ENCODE peak calls at places on chromosomes 5 and 9, in ten cellular contexts. One of them, this sample, is unnamed.

GRCh38 chr9:135130266-135130976 is 43.0 kb downstream of the OLFM1 start:
- DNase-seq in CD4-positive, alpha-beta T cell: no peak
- DNase-seq in A549: peak
- DNase-seq in bronchial epithelial cell: peak
- DNase-seq in neural progenitor cell: no peak
- DNase-seq in HL-60: no peak
- DNase-seq in sigmoid colon: no peak
- DNase-seq in Panc1: no peak
- DNase-seq in upper lobe of right lung: no peak
- DNase-seq in cardiac fibroblast: no peak
- DNase-seq in this sample: no peak

GRCh38 chr5:759781-760362 is 24.7 kb downstream of the ZDHHC11B start:
- DNase-seq in bronchial epithelial cell: no peak
- DNase-seq in cardiac fibroblast: no peak
- DNase-seq in HL-60: no peak
- DNase-seq in sigmoid colon: peak
- DNase-seq in neural progenitor cell: no peak
- DNase-seq in A549: no peak
- DNase-seq in Panc1: no peak
- DNase-seq in CD4-positive, alpha-beta T cell: no peak
- DNase-seq in upper lobe of right lung: peak
- DNase-seq in this sample: no peak

GRCh38 chr5:133421806-133422205 is 190.5 kb downstream of the FSTL4 start:
- DNase-seq in cardiac fibroblast: no peak
- DNase-seq in CD4-positive, alpha-beta T cell: no peak
- DNase-seq in A549: no peak
- DNase-seq in upper lobe of right lung: no peak
- DNase-seq in neural progenitor cell: no peak
- DNase-seq in Panc1: no peak
- DNase-seq in bronchial epithelial cell: no peak
- DNase-seq in sigmoid colon: no peak
- DNase-seq in HL-60: no peak
- DNase-seq in this sample: no peak

GRCh38 chr9:130421154-130421801 is 23.5 kb upstream of the ASS1 start:
- DNase-seq in sigmoid colon: no peak
- DNase-seq in upper lobe of right lung: no peak
- DNase-seq in HL-60: no peak
- DNase-seq in A549: no peak
- DNase-seq in cardiac fibroblast: no peak
- DNase-seq in Panc1: no peak
- DNase-seq in bronchial epithelial cell: no peak
- DNase-seq in neural progenitor cell: no peak
- DNase-seq in CD4-positive, alpha-beta T cell: no peak
- DNase-seq in this sample: no peak

GRCh38 chr9:108057421-108058136 is 568.0 kb upstream of the KLF4 start:
- DNase-seq in A549: peak
- DNase-seq in Panc1: no peak
- DNase-seq in neural progenitor cell: no peak
- DNase-seq in upper lobe of right lung: no peak
- DNase-seq in bronchial epithelial cell: peak
- DNase-seq in sigmoid colon: peak
- DNase-seq in HL-60: no peak
- DNase-seq in CD4-positive, alpha-beta T cell: no peak
- DNase-seq in cardiac fibroblast: peak
- DNase-seq in this sample: peak

GRCh38 chr5:1505506-1506241 is 18.1 kb downstream of the LPCAT1 start:
- DNase-seq in A549: no peak
- DNase-seq in cardiac fibroblast: no peak
- DNase-seq in neural progenitor cell: peak
- DNase-seq in CD4-positive, alpha-beta T cell: no peak
- DNase-seq in upper lobe of right lung: no peak
- DNase-seq in HL-60: no peak
- DNase-seq in bronchial epithelial cell: no peak
- DNase-seq in sigmoid colon: no peak
- DNase-seq in Panc1: no peak
- DNase-seq in this sample: no peak

GRCh38 chr5:97192580-97193421 is 9.8 kb upstream of the RIOK2 start:
- DNase-seq in Panc1: no peak
- DNase-seq in sigmoid colon: no peak
- DNase-seq in upper lobe of right lung: no peak
- DNase-seq in A549: no peak
- DNase-seq in CD4-positive, alpha-beta T cell: no peak
- DNase-seq in cardiac fibroblast: no peak
- DNase-seq in bronchial epithelial cell: peak
- DNase-seq in HL-60: no peak
- DNase-seq in neural progenitor cell: no peak
- DNase-seq in this sample: no peak

GRCh38 chr5:150358261-150359095 is 981 bp downstream of the TCOF1 start:
- DNase-seq in Panc1: no peak
- DNase-seq in A549: peak
- DNase-seq in neural progenitor cell: no peak
- DNase-seq in HL-60: no peak
- DNase-seq in upper lobe of right lung: no peak
- DNase-seq in cardiac fibroblast: no peak
- DNase-seq in CD4-positive, alpha-beta T cell: no peak
- DNase-seq in sigmoid colon: no peak
- DNase-seq in bronchial epithelial cell: peak
- DNase-seq in this sample: no peak

GRCh38 chr9:93020785-93021670 is 37.5 kb upstream of the SUSD3 start:
- DNase-seq in CD4-positive, alpha-beta T cell: no peak
- DNase-seq in A549: no peak
- DNase-seq in cardiac fibroblast: no peak
- DNase-seq in upper lobe of right lung: peak
- DNase-seq in neural progenitor cell: no peak
- DNase-seq in Panc1: no peak
- DNase-seq in HL-60: no peak
- DNase-seq in bronchial epithelial cell: no peak
- DNase-seq in sigmoid colon: peak
- DNase-seq in this sample: no peak

GRCh38 chr9:92637331-92637730 is 32.6 kb downstream of the IPPK start:
- DNase-seq in CD4-positive, alpha-beta T cell: no peak
- DNase-seq in A549: no peak
- DNase-seq in neural progenitor cell: no peak
- DNase-seq in sigmoid colon: peak
- DNase-seq in bronchial epithelial cell: no peak
- DNase-seq in Panc1: no peak
- DNase-seq in cardiac fibroblast: no peak
- DNase-seq in HL-60: no peak
- DNase-seq in upper lobe of right lung: no peak
- DNase-seq in this sample: no peak

GRCh38 chr9:93123561-93124283 is 10.3 kb downstream of the NINJ1 start:
- DNase-seq in neural progenitor cell: no peak
- DNase-seq in bronchial epithelial cell: no peak
- DNase-seq in A549: no peak
- DNase-seq in CD4-positive, alpha-beta T cell: no peak
- DNase-seq in upper lobe of right lung: peak
- DNase-seq in HL-60: no peak
- DNase-seq in cardiac fibroblast: no peak
- DNase-seq in sigmoid colon: peak
- DNase-seq in Panc1: no peak
- DNase-seq in this sample: peak

GRCh38 chr5:151107738-151108520 is 27.1 kb upstream of the TNIP1 start:
- DNase-seq in Panc1: no peak
- DNase-seq in upper lobe of right lung: no peak
- DNase-seq in sigmoid colon: peak
- DNase-seq in bronchial epithelial cell: peak
- DNase-seq in CD4-positive, alpha-beta T cell: no peak
- DNase-seq in HL-60: no peak
- DNase-seq in cardiac fibroblast: peak
- DNase-seq in A549: no peak
- DNase-seq in neural progenitor cell: no peak
- DNase-seq in this sample: no peak

GRCh38 chr9:20478780-20479179 is 143.5 kb downstream of the MLLT3 start:
- DNase-seq in upper lobe of right lung: no peak
- DNase-seq in sigmoid colon: no peak
- DNase-seq in neural progenitor cell: peak
- DNase-seq in HL-60: no peak
- DNase-seq in Panc1: no peak
- DNase-seq in A549: no peak
- DNase-seq in CD4-positive, alpha-beta T cell: no peak
- DNase-seq in bronchial epithelial cell: no peak
- DNase-seq in cardiac fibroblast: no peak
- DNase-seq in this sample: no peak

GRCh38 chr9:36341936-36342577 is 58.0 kb downstream of the RNF38 start:
- DNase-seq in HL-60: no peak
- DNase-seq in upper lobe of right lung: no peak
- DNase-seq in bronchial epithelial cell: no peak
- DNase-seq in sigmoid colon: no peak
- DNase-seq in CD4-positive, alpha-beta T cell: no peak
- DNase-seq in A549: no peak
- DNase-seq in cardiac fibroblast: no peak
- DNase-seq in neural progenitor cell: no peak
- DNase-seq in Panc1: no peak
- DNase-seq in this sample: no peak

GRCh38 chr9:36346578-36346977 is 53.5 kb downstream of the RNF38 start:
- DNase-seq in upper lobe of right lung: no peak
- DNase-seq in Panc1: no peak
- DNase-seq in bronchial epithelial cell: no peak
- DNase-seq in HL-60: no peak
- DNase-seq in CD4-positive, alpha-beta T cell: no peak
- DNase-seq in A549: no peak
- DNase-seq in sigmoid colon: no peak
- DNase-seq in cardiac fibroblast: no peak
- DNase-seq in neural progenitor cell: no peak
- DNase-seq in this sample: no peak

GRCh38 chr9:36345103-36345846 is 54.8 kb downstream of the RNF38 start:
- DNase-seq in HL-60: no peak
- DNase-seq in bronchial epithelial cell: no peak
- DNase-seq in upper lobe of right lung: no peak
- DNase-seq in sigmoid colon: no peak
- DNase-seq in A549: no peak
- DNase-seq in cardiac fibroblast: no peak
- DNase-seq in Panc1: no peak
- DNase-seq in neural progenitor cell: peak
- DNase-seq in CD4-positive, alpha-beta T cell: no peak
- DNase-seq in this sample: no peak
- TF ChIP-seq CTCF in HL-60: no peak
- TF ChIP-seq CTCF in bronchial epithelial cell: no peak
- TF ChIP-seq CTCF in upper lobe of right lung: no peak
- TF ChIP-seq CTCF in sigmoid colon: no peak
- TF ChIP-seq CTCF in A549: no peak
- TF ChIP-seq CTCF in cardiac fibroblast: peak
- TF ChIP-seq CTCF in Panc1: peak
- TF ChIP-seq CTCF in neural progenitor cell: peak
- TF ChIP-seq CTCF in CD4-positive, alpha-beta T cell: no peak
- TF ChIP-seq CTCF in this sample: no peak

GRCh38 chr5:23583081-23583480 is 75.7 kb downstream of the PRDM9 start:
- DNase-seq in A549: no peak
- DNase-seq in CD4-positive, alpha-beta T cell: no peak
- DNase-seq in cardiac fibroblast: no peak
- DNase-seq in sigmoid colon: no peak
- DNase-seq in HL-60: no peak
- DNase-seq in upper lobe of right lung: no peak
- DNase-seq in neural progenitor cell: no peak
- DNase-seq in Panc1: no peak
- DNase-seq in bronchial epithelial cell: no peak
- DNase-seq in this sample: no peak
- TF ChIP-seq CTCF in A549: no peak
- TF ChIP-seq CTCF in CD4-positive, alpha-beta T cell: no peak
- TF ChIP-seq CTCF in cardiac fibroblast: no peak
- TF ChIP-seq CTCF in sigmoid colon: no peak
- TF ChIP-seq CTCF in HL-60: no peak
- TF ChIP-seq CTCF in upper lobe of right lung: no peak
- TF ChIP-seq CTCF in neural progenitor cell: no peak
- TF ChIP-seq CTCF in Panc1: no peak
- TF ChIP-seq CTCF in bronchial epithelial cell: no peak
- TF ChIP-seq CTCF in this sample: no peak

GRCh38 chr9:89896806-89897340 is 292.1 kb downstream of the GADD45G start:
- DNase-seq in cardiac fibroblast: no peak
- DNase-seq in bronchial epithelial cell: no peak
- DNase-seq in HL-60: no peak
- DNase-seq in A549: no peak
- DNase-seq in Panc1: no peak
- DNase-seq in CD4-positive, alpha-beta T cell: no peak
- DNase-seq in sigmoid colon: no peak
- DNase-seq in neural progenitor cell: no peak
- DNase-seq in upper lobe of right lung: no peak
- DNase-seq in this sample: no peak
- TF ChIP-seq CTCF in cardiac fibroblast: no peak
- TF ChIP-seq CTCF in bronchial epithelial cell: no peak
- TF ChIP-seq CTCF in HL-60: no peak
- TF ChIP-seq CTCF in A549: no peak
- TF ChIP-seq CTCF in Panc1: no peak
- TF ChIP-seq CTCF in CD4-positive, alpha-beta T cell: no peak
- TF ChIP-seq CTCF in sigmoid colon: no peak
- TF ChIP-seq CTCF in neural progenitor cell: no peak
- TF ChIP-seq CTCF in upper lobe of right lung: no peak
- TF ChIP-seq CTCF in this sample: no peak

GRCh38 chr5:44691811-44692210 is 116.9 kb upstream of the MRPS30 start:
- DNase-seq in sigmoid colon: no peak
- DNase-seq in upper lobe of right lung: no peak
- DNase-seq in bronchial epithelial cell: peak
- DNase-seq in neural progenitor cell: no peak
- DNase-seq in CD4-positive, alpha-beta T cell: no peak
- DNase-seq in cardiac fibroblast: no peak
- DNase-seq in A549: no peak
- DNase-seq in HL-60: no peak
- DNase-seq in Panc1: no peak
- DNase-seq in this sample: no peak

GRCh38 chr5:44695259-44695658 is 113.5 kb upstream of the MRPS30 start:
- DNase-seq in neural progenitor cell: no peak
- DNase-seq in HL-60: no peak
- DNase-seq in sigmoid colon: no peak
- DNase-seq in A549: no peak
- DNase-seq in bronchial epithelial cell: no peak
- DNase-seq in cardiac fibroblast: no peak
- DNase-seq in Panc1: no peak
- DNase-seq in upper lobe of right lung: no peak
- DNase-seq in CD4-positive, alpha-beta T cell: no peak
- DNase-seq in this sample: no peak

GRCh38 chr5:44697025-44697424 is 111.7 kb upstream of the MRPS30 start:
- DNase-seq in A549: no peak
- DNase-seq in upper lobe of right lung: no peak
- DNase-seq in CD4-positive, alpha-beta T cell: no peak
- DNase-seq in sigmoid colon: no peak
- DNase-seq in Panc1: no peak
- DNase-seq in HL-60: no peak
- DNase-seq in cardiac fibroblast: no peak
- DNase-seq in bronchial epithelial cell: no peak
- DNase-seq in neural progenitor cell: no peak
- DNase-seq in this sample: no peak
- TF ChIP-seq CTCF in A549: no peak
- TF ChIP-seq CTCF in upper lobe of right lung: no peak
- TF ChIP-seq CTCF in CD4-positive, alpha-beta T cell: no peak
- TF ChIP-seq CTCF in sigmoid colon: no peak
- TF ChIP-seq CTCF in Panc1: no peak
- TF ChIP-seq CTCF in HL-60: no peak
- TF ChIP-seq CTCF in cardiac fibroblast: no peak
- TF ChIP-seq CTCF in bronchial epithelial cell: no peak
- TF ChIP-seq CTCF in neural progenitor cell: no peak
- TF ChIP-seq CTCF in this sample: no peak

GRCh38 chr5:10111575-10111974 is 138.1 kb downstream of the ATPSCKMT start:
- DNase-seq in sigmoid colon: no peak
- DNase-seq in upper lobe of right lung: no peak
- DNase-seq in A549: peak
- DNase-seq in CD4-positive, alpha-beta T cell: no peak
- DNase-seq in Panc1: no peak
- DNase-seq in cardiac fibroblast: peak
- DNase-seq in bronchial epithelial cell: peak
- DNase-seq in HL-60: peak
- DNase-seq in neural progenitor cell: peak
- DNase-seq in this sample: no peak
- TF ChIP-seq CTCF in sigmoid colon: no peak
- TF ChIP-seq CTCF in upper lobe of right lung: peak
- TF ChIP-seq CTCF in A549: peak
- TF ChIP-seq CTCF in CD4-positive, alpha-beta T cell: no peak
- TF ChIP-seq CTCF in Panc1: peak
- TF ChIP-seq CTCF in cardiac fibroblast: peak
- TF ChIP-seq CTCF in bronchial epithelial cell: peak
- TF ChIP-seq CTCF in HL-60: no peak
- TF ChIP-seq CTCF in neural progenitor cell: peak
- TF ChIP-seq CTCF in this sample: no peak

GRCh38 chr5:14838396-14839319 is 32.9 kb downstream of the ANKH start:
- DNase-seq in upper lobe of right lung: no peak
- DNase-seq in bronchial epithelial cell: no peak
- DNase-seq in neural progenitor cell: no peak
- DNase-seq in Panc1: no peak
- DNase-seq in sigmoid colon: no peak
- DNase-seq in cardiac fibroblast: no peak
- DNase-seq in A549: no peak
- DNase-seq in CD4-positive, alpha-beta T cell: no peak
- DNase-seq in HL-60: no peak
- DNase-seq in this sample: no peak
- TF ChIP-seq CTCF in upper lobe of right lung: no peak
- TF ChIP-seq CTCF in bronchial epithelial cell: no peak
- TF ChIP-seq CTCF in neural progenitor cell: peak
- TF ChIP-seq CTCF in Panc1: peak
- TF ChIP-seq CTCF in sigmoid colon: no peak
- TF ChIP-seq CTCF in cardiac fibroblast: no peak
- TF ChIP-seq CTCF in A549: no peak
- TF ChIP-seq CTCF in CD4-positive, alpha-beta T cell: no peak
- TF ChIP-seq CTCF in HL-60: no peak
- TF ChIP-seq CTCF in this sample: no peak